ENCODE peak calls at places on chromosome 4, in six cellular contexts. P is CD4-positive, alpha-beta memory T cell; B is brain microvascular endothelial cell; Q is AG10803; O is pancreas; S is astrocyte of the spinal cord. C is an unnamed sample.

GRCh38 chr4:151446208-151446607 is 37.2 kb downstream of the FHIP1A start:
- DNase-seq in P (no peak), B (no peak), Q (no peak), O (no peak), S (no peak), C (no peak)

GRCh38 chr4:962231-963208 is 10.8 kb downstream of the DGKQ start:
- DNase-seq in P (no peak), B (no peak), Q (no peak), O (peak), S (no peak), C (peak)

GRCh38 chr4:18404642-18405041 is 383.1 kb upstream of the LCORL start:
- DNase-seq in P (no peak), B (no peak), Q (no peak), O (no peak), S (no peak), C (peak)

GRCh38 chr4:121769341-121769740 is 4.4 kb upstream of the SMIM43 start:
- DNase-seq in P (no peak), B (no peak), Q (no peak), O (no peak), S (no peak), C (no peak)

GRCh38 chr4:146486565-146486964 is 35.2 kb downstream of the SLC10A7 start:
- DNase-seq in P (peak), B (no peak), Q (no peak), O (no peak), S (no peak), C (no peak)

GRCh38 chr4:137703225-137703624 is 170.9 kb upstream of the PCDH18 start:
- DNase-seq in P (no peak), B (no peak), Q (no peak), O (no peak), S (no peak), C (no peak)

GRCh38 chr4:148118628-148119027 is 323.6 kb downstream of the NR3C2 start:
- DNase-seq in P (no peak), B (no peak), Q (no peak), O (no peak), S (no peak), C (no peak)

GRCh38 chr4:117479673-117480072 is 394.3 kb upstream of the TRAM1L1 start:
- DNase-seq in P (no peak), B (no peak), Q (no peak), O (no peak), S (no peak), C (no peak)

GRCh38 chr4:42543126-42543525 is 113.8 kb downstream of the ATP8A1 start:
- DNase-seq in P (no peak), B (no peak), Q (no peak), O (no peak), S (no peak), C (no peak)

GRCh38 chr4:153065286-153065685 is 129.2 kb downstream of the FHDC1 start:
- DNase-seq in P (no peak), B (no peak), Q (no peak), O (no peak), S (no peak), C (no peak)

GRCh38 chr4:94171616-94172015 is 36.0 kb upstream of the SMARCAD1 start:
- DNase-seq in P (no peak), B (no peak), Q (no peak), O (no peak), S (no peak), C (no peak)

GRCh38 chr4:168386002-168386401 is 67.5 kb upstream of the DDX60 start:
- DNase-seq in P (no peak), B (no peak), Q (peak), O (no peak), S (no peak), C (no peak)

GRCh38 chr4:138663883-138664282 is 351.7 kb upstream of the NOCT start:
- DNase-seq in P (no peak), B (no peak), Q (no peak), O (no peak), S (no peak), C (no peak)

GRCh38 chr4:26447378-26447777 is 42.9 kb downstream of the CCKAR start:
- DNase-seq in P (no peak), B (no peak), Q (no peak), O (no peak), S (no peak), C (no peak)

GRCh38 chr4:42359686-42360085 is 37.6 kb upstream of the SHISA3 start:
- DNase-seq in P (no peak), B (no peak), Q (peak), O (no peak), S (peak), C (no peak)

GRCh38 chr4:10461091-10461849 is 4.0 kb upstream of the ZNF518B start:
- DNase-seq in P (peak), B (no peak), Q (peak), O (peak), S (peak), C (peak)

GRCh38 chr4:99633772-99634171 is 23.9 kb downstream of the C4orf54 start:
- DNase-seq in P (no peak), B (no peak), Q (no peak), O (no peak), S (no peak), C (no peak)

GRCh38 chr4:90198086-90198847 is 71.1 kb downstream of the CCSER1 start:
- DNase-seq in P (no peak), B (no peak), Q (no peak), O (no peak), S (peak), C (no peak)

GRCh38 chr4:122065149-122065548 is 87.0 kb upstream of the BLTP1 start:
- DNase-seq in P (no peak), B (no peak), Q (no peak), O (no peak), S (no peak), C (no peak)

GRCh38 chr4:120071192-120071795 is 4.6 kb upstream of the MAD2L1 start:
- DNase-seq in P (peak), B (peak), Q (peak), O (peak), S (peak), C (peak)

GRCh38 chr4:110631582-110632505 is 9.0 kb upstream of the PITX2 start:
- DNase-seq in P (no peak), B (peak), Q (peak), O (peak), S (peak), C (peak)

GRCh38 chr4:47122592-47123291 is 91.4 kb downstream of the GABRB1 start:
- DNase-seq in P (peak), B (peak), Q (peak), O (no peak), S (peak), C (peak)

GRCh38 chr4:102598102-102598758 is 97.1 kb downstream of the NFKB1 start:
- DNase-seq in P (peak), B (peak), Q (peak), O (no peak), S (peak), C (peak)

GRCh38 chr4:2042207-2042946 is 16.8 kb upstream of the NAT8L start:
- DNase-seq in P (peak), B (no peak), Q (no peak), O (peak), S (no peak), C (no peak)

GRCh38 chr4:156191382-156191781 is 237.7 kb upstream of the CTSO start:
- DNase-seq in P (no peak), B (no peak), Q (no peak), O (no peak), S (no peak), C (no peak)

GRCh38 chr4:24644983-24645764 is 60.8 kb upstream of the DHX15 start:
- DNase-seq in P (no peak), B (no peak), Q (no peak), O (no peak), S (peak), C (no peak)

GRCh38 chr4:142142403-142142802 is 506.0 kb downstream of the IL15 start:
- DNase-seq in P (no peak), B (no peak), Q (no peak), O (no peak), S (no peak), C (no peak)

GRCh38 chr4:108590776-108591175 is 29.6 kb upstream of the RPL34 start:
- DNase-seq in P (no peak), B (no peak), Q (peak), O (no peak), S (no peak), C (no peak)

GRCh38 chr4:88604978-88605678 is 12.8 kb downstream of the HERC3 start:
- DNase-seq in P (no peak), B (no peak), Q (no peak), O (no peak), S (no peak), C (no peak)

GRCh38 chr4:88599714-88600113 is 7.4 kb downstream of the HERC3 start:
- DNase-seq in P (no peak), B (no peak), Q (no peak), O (no peak), S (no peak), C (no peak)

GRCh38 chr4:88597970-88598369 is 5.7 kb downstream of the HERC3 start:
- DNase-seq in P (no peak), B (no peak), Q (no peak), O (no peak), S (no peak), C (no peak)

GRCh38 chr4:88599298-88599697 is 7.0 kb downstream of the HERC3 start:
- DNase-seq in P (no peak), B (peak), Q (peak), O (no peak), S (peak), C (no peak)

DNA sequence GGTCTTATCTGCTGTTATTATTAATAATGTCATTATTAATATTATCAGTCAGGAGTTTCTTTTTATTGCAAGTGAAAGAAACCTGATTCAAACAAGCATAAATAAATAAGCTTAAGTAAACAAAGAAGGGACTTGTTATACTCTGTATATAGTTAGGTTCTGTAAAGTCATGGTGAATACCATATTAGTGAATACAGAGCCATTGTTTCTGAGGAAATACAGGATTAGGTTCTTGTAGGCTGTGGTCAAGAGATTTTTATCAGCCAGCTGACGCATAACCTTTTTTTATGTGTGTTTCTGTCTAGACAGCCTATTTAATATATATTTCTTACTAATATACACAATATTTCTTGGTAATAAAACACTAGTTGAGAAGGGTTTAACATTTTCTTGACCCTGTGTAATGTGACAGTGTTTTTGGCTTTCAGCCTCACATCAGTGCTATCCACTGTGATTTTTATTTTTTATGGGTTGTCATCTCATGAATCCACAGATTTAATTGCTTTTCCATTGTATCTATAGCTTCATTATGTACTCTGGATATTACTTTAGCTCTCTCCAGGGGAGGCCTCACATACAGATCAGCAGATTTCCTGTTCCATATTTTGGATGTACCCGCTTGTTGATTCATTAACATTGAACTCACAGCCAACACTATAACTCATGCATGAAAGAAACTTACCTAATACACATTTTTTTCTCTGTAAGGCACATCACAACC is 8.0 kb downstream of the HERC3 start:
- DNase-seq in P (no peak), B (peak), Q (peak), O (no peak), S (peak), C (no peak)
- H3K4me3 ChIP-seq in P (no peak), B (no peak), Q (peak), O (no peak), S (no peak), C (no peak)

GRCh38 chr4:173534439-173534838 is 4.4 kb upstream of the HAND2 start:
- DNase-seq in P (no peak), B (no peak), Q (no peak), O (no peak), S (no peak), C (no peak)
- H3K4me3 ChIP-seq in P (no peak), B (no peak), Q (no peak), O (no peak), S (no peak), C (no peak)

GRCh38 chr4:89055157-89056080 is 1.6 kb downstream of the FAM13A start:
- DNase-seq in P (no peak), B (no peak), Q (no peak), O (no peak), S (no peak), C (no peak)
- H3K4me3 ChIP-seq in P (no peak), B (peak), Q (peak), O (peak), S (peak), C (no peak)

GRCh38 chr4:39978904-39979303 is 1.2 kb upstream of the PDS5A start:
- DNase-seq in P (no peak), B (no peak), Q (no peak), O (no peak), S (no peak), C (no peak)
- H3K4me3 ChIP-seq in P (no peak), B (no peak), Q (no peak), O (no peak), S (no peak), C (no peak)

GRCh38 chr4:123553733-123554132 is 157.1 kb downstream of the SPRY1 start:
- DNase-seq in P (no peak), B (no peak), Q (no peak), O (no peak), S (no peak), C (no peak)
- H3K4me3 ChIP-seq in P (no peak), B (no peak), Q (no peak), O (no peak), S (no peak), C (no peak)

GRCh38 chr4:112510191-112510467 is 5.9 kb downstream of the NEUROG2 start:
- DNase-seq in P (no peak), B (no peak), Q (no peak), O (no peak), S (no peak), C (no peak)

GRCh38 chr4:112509243-112510190 is 6.5 kb downstream of the NEUROG2 start:
- DNase-seq in P (no peak), B (no peak), Q (peak), O (peak), S (no peak), C (no peak)

GRCh38 chr4:112514079-112514448 is 1.9 kb downstream of the NEUROG2 start:
- DNase-seq in P (no peak), B (no peak), Q (no peak), O (no peak), S (no peak), C (no peak)

GRCh38 chr4:112511294-112512118 is 4.5 kb downstream of the NEUROG2 start:
- DNase-seq in P (no peak), B (no peak), Q (no peak), O (no peak), S (no peak), C (no peak)

DNA sequence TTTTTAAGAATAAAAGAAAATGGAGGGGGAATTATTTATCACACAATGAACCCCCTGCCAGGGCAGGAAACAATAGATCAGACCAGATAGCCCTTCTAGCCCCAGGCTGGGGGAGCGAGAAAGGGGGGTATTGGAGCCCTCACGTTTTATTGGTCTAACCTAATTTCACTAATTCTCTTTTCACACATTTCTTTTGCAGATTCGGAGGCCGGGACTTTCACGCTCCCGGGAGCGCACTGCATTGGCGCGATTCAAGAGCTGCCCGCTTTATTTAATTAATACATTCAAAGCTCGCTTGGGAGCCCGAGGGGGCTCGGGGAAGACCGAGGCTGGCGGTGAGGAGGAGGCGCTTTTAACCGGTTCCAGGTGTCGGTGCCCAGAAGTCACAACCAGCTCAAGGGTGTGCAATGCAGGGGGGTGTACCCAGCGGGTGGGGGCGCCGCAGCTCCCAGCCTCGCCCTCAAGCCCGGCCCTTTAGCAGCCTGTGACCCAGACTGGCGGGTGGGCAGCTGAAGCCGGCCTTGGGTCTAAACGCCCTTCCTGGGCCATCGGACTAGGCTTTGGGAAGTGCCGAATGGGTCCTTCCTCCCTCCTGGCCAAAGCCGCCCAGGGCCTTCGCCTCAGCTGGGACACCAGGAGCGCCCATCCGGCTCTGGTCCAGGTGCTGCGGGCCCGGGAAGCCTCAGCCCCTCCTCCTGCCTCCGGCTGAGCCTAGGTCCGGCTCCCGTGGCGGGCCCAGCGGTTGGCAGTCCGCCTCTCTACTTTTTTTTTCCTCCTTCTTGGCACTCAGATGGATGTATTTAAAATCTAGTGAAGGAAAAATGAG is 5.3 kb downstream of the NEUROG2 start:
- DNase-seq in P (no peak), B (no peak), Q (no peak), O (no peak), S (no peak), C (no peak)
- H3K4me3 ChIP-seq in P (no peak), B (peak), Q (peak), O (peak), S (peak), C (no peak)

GRCh38 chr4:105894570-105895323 is 524 bp upstream of the NPNT start:
- DNase-seq in P (no peak), B (no peak), Q (peak), O (no peak), S (peak), C (no peak)
- H3K4me3 ChIP-seq in P (no peak), B (peak), Q (peak), O (peak), S (peak), C (no peak)

DNA sequence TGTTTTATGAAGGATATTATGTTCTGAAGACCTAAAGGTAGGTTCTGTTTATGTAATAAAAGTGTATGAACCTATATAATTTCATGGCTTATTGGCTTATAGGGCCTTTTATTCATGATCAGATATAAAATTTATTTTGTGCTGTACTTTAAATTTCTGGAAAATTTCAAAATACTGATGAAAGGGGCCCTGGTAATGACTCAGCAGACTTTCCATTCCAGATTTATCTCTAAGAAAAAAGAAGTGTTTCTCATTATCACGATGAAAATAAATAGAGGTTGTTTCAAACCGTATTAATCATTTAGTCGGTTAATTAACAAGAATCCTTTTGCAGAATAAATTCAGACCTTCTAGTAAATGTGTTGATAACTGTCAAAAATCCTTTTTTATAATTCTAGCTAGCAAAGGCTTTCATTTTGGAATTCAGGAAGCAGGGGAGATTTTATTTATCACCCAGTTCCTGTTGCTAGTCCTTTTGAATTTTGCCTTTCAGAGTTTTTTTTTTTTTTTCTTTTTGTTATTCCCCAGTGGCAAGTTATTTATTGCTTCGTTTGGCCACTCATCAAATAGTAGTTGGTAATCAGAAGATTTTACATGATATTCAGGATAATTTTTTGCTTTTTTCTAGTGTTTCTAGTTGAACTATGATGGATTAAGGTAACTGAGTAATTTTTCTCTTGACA is 5.4 kb upstream of the TAPT1 start:
- DNase-seq in P (no peak), B (no peak), Q (no peak), O (no peak), S (no peak), C (no peak)
- H3K4me3 ChIP-seq in P (no peak), B (no peak), Q (no peak), O (no peak), S (no peak), C (no peak)

GRCh38 chr4:184386271-184386781 is 88.0 kb downstream of the IRF2 start:
- DNase-seq in P (no peak), B (no peak), Q (no peak), O (no peak), S (no peak), C (no peak)
- H3K4me3 ChIP-seq in P (no peak), B (no peak), Q (no peak), O (no peak), S (no peak), C (no peak)

DNA sequence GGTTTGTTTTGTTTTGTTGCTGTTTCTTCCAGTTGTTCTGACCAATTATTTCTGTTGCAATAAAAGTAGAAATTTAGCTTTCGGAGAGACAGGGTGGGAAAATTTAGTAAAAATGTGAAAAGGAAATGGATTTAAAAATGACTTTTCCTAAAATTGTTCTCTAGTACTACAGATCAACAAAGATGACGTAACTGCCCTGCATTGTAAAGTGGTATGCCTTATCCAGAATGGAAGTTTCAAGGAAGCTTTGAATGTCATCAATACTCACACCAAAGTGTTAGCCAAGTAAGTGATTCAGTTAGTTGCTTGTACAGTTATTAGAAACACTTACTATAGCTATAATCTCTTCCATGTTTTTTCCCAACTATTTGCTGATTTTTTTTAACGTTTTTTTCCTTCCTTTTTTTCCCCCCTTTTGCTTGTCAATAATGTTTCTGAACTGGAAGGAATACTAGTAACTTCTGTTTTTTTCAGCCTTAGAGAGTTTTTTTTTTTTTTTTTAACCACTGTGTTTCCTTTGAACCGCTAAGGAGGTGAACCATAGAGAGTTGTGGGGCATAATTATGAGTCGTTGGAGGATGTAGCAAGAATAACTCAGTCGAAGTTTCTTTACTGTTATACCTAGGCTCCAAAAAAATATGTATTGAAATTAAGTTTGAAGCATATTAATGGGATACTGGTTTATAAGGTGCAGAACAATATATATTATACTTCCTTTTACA is 2.2 kb downstream of the SRP72 start:
- DNase-seq in P (no peak), B (no peak), Q (no peak), O (no peak), S (no peak), C (peak)
- H3K4me3 ChIP-seq in P (no peak), B (no peak), Q (no peak), O (peak), S (no peak), C (peak)